ENCODE peak calls at places on chromosome 1, in eight cellular contexts. One of them, this sample, is unnamed.

GRCh38 chr1:244919320-244920282 is 55.3 kb upstream of the HNRNPU start:
- DNase-seq in stomach: no peak
- DNase-seq in K562: no peak
- DNase-seq in transverse colon: no peak
- DNase-seq in upper lobe of left lung: no peak
- DNase-seq in SK-N-SH: no peak
- DNase-seq in suprapubic skin: no peak
- DNase-seq in HepG2: no peak
- DNase-seq in this sample: no peak

GRCh38 chr1:117832453-117832852 is 97.0 kb downstream of the GDAP2 start:
- DNase-seq in stomach: no peak
- DNase-seq in K562: no peak
- DNase-seq in transverse colon: no peak
- DNase-seq in upper lobe of left lung: no peak
- DNase-seq in SK-N-SH: no peak
- DNase-seq in suprapubic skin: no peak
- DNase-seq in HepG2: no peak
- DNase-seq in this sample: no peak

GRCh38 chr1:53400761-53401379 is 58.3 kb upstream of the DMRTB1 start:
- DNase-seq in stomach: no peak
- DNase-seq in K562: no peak
- DNase-seq in transverse colon: no peak
- DNase-seq in upper lobe of left lung: no peak
- DNase-seq in SK-N-SH: no peak
- DNase-seq in suprapubic skin: peak
- DNase-seq in HepG2: no peak
- DNase-seq in this sample: no peak

GRCh38 chr1:53799141-53799540 is 39.0 kb downstream of the NDC1 start:
- DNase-seq in stomach: no peak
- DNase-seq in K562: no peak
- DNase-seq in transverse colon: no peak
- DNase-seq in upper lobe of left lung: no peak
- DNase-seq in SK-N-SH: no peak
- DNase-seq in suprapubic skin: no peak
- DNase-seq in HepG2: peak
- DNase-seq in this sample: no peak

GRCh38 chr1:214979191-214979590 is 103.3 kb upstream of the KCNK2 start:
- DNase-seq in stomach: no peak
- DNase-seq in K562: no peak
- DNase-seq in transverse colon: no peak
- DNase-seq in upper lobe of left lung: no peak
- DNase-seq in SK-N-SH: no peak
- DNase-seq in suprapubic skin: no peak
- DNase-seq in HepG2: no peak
- DNase-seq in this sample: no peak

GRCh38 chr1:41806472-41807155 is 112.1 kb downstream of the HIVEP3 start:
- DNase-seq in stomach: no peak
- DNase-seq in K562: peak
- DNase-seq in transverse colon: no peak
- DNase-seq in upper lobe of left lung: no peak
- DNase-seq in SK-N-SH: no peak
- DNase-seq in suprapubic skin: no peak
- DNase-seq in HepG2: no peak
- DNase-seq in this sample: no peak

GRCh38 chr1:99727575-99728190 is 38.8 kb downstream of the FRRS1 start:
- DNase-seq in stomach: no peak
- DNase-seq in K562: no peak
- DNase-seq in transverse colon: no peak
- DNase-seq in upper lobe of left lung: no peak
- DNase-seq in SK-N-SH: no peak
- DNase-seq in suprapubic skin: no peak
- DNase-seq in HepG2: no peak
- DNase-seq in this sample: no peak

GRCh38 chr1:245682638-245683376 is 528.0 kb downstream of the KIF26B start:
- DNase-seq in stomach: peak
- DNase-seq in K562: no peak
- DNase-seq in transverse colon: no peak
- DNase-seq in upper lobe of left lung: no peak
- DNase-seq in SK-N-SH: peak
- DNase-seq in suprapubic skin: no peak
- DNase-seq in HepG2: no peak
- DNase-seq in this sample: no peak

GRCh38 chr1:59596432-59596831 is 218.3 kb upstream of the HOOK1 start:
- DNase-seq in stomach: no peak
- DNase-seq in K562: no peak
- DNase-seq in transverse colon: no peak
- DNase-seq in upper lobe of left lung: no peak
- DNase-seq in SK-N-SH: no peak
- DNase-seq in suprapubic skin: no peak
- DNase-seq in HepG2: no peak
- DNase-seq in this sample: no peak

GRCh38 chr1:180230416-180230790 is 339 bp downstream of the LHX4 start:
- DNase-seq in stomach: no peak
- DNase-seq in K562: peak
- DNase-seq in transverse colon: no peak
- DNase-seq in upper lobe of left lung: no peak
- DNase-seq in SK-N-SH: no peak
- DNase-seq in suprapubic skin: no peak
- DNase-seq in HepG2: no peak
- DNase-seq in this sample: no peak

GRCh38 chr1:18793164-18793563 is 66.3 kb downstream of the TAS1R2 start:
- DNase-seq in stomach: no peak
- DNase-seq in K562: no peak
- DNase-seq in transverse colon: no peak
- DNase-seq in upper lobe of left lung: no peak
- DNase-seq in SK-N-SH: peak
- DNase-seq in suprapubic skin: no peak
- DNase-seq in HepG2: no peak
- DNase-seq in this sample: no peak

GRCh38 chr1:224623743-224624333 is 7.7 kb downstream of the CNIH3 start:
- DNase-seq in stomach: peak
- DNase-seq in K562: no peak
- DNase-seq in transverse colon: peak
- DNase-seq in upper lobe of left lung: peak
- DNase-seq in SK-N-SH: no peak
- DNase-seq in suprapubic skin: no peak
- DNase-seq in HepG2: no peak
- DNase-seq in this sample: no peak

GRCh38 chr1:224623310-224623714 is 7.2 kb downstream of the CNIH3 start:
- DNase-seq in stomach: no peak
- DNase-seq in K562: no peak
- DNase-seq in transverse colon: no peak
- DNase-seq in upper lobe of left lung: no peak
- DNase-seq in SK-N-SH: no peak
- DNase-seq in suprapubic skin: no peak
- DNase-seq in HepG2: no peak
- DNase-seq in this sample: no peak

GRCh38 chr1:224622831-224623230 is 6.7 kb downstream of the CNIH3 start:
- DNase-seq in stomach: no peak
- DNase-seq in K562: no peak
- DNase-seq in transverse colon: no peak
- DNase-seq in upper lobe of left lung: no peak
- DNase-seq in SK-N-SH: no peak
- DNase-seq in suprapubic skin: no peak
- DNase-seq in HepG2: no peak
- DNase-seq in this sample: no peak

GRCh38 chr1:224624432-224624831 is 8.3 kb downstream of the CNIH3 start:
- DNase-seq in stomach: no peak
- DNase-seq in K562: no peak
- DNase-seq in transverse colon: no peak
- DNase-seq in upper lobe of left lung: no peak
- DNase-seq in SK-N-SH: no peak
- DNase-seq in suprapubic skin: no peak
- DNase-seq in HepG2: no peak
- DNase-seq in this sample: no peak

GRCh38 chr1:224626042-224626441 is 9.9 kb downstream of the CNIH3 start:
- DNase-seq in stomach: no peak
- DNase-seq in K562: no peak
- DNase-seq in transverse colon: no peak
- DNase-seq in upper lobe of left lung: no peak
- DNase-seq in SK-N-SH: no peak
- DNase-seq in suprapubic skin: no peak
- DNase-seq in HepG2: no peak
- DNase-seq in this sample: no peak
- TF ChIP-seq EP300 in stomach: no peak
- TF ChIP-seq EP300 in K562: no peak
- TF ChIP-seq EP300 in transverse colon: no peak
- TF ChIP-seq EP300 in upper lobe of left lung: no peak
- TF ChIP-seq EP300 in SK-N-SH: no peak
- TF ChIP-seq EP300 in suprapubic skin: no peak
- TF ChIP-seq EP300 in HepG2: no peak
- TF ChIP-seq EP300 in this sample: no peak

GRCh38 chr1:16249838-16250241 is 12.9 kb upstream of the CPLANE2 start:
- DNase-seq in stomach: no peak
- DNase-seq in K562: no peak
- DNase-seq in transverse colon: peak
- DNase-seq in upper lobe of left lung: peak
- DNase-seq in SK-N-SH: no peak
- DNase-seq in suprapubic skin: peak
- DNase-seq in HepG2: peak
- DNase-seq in this sample: no peak
- TF ChIP-seq POLR2AphosphoS5 in stomach: peak
- TF ChIP-seq POLR2AphosphoS5 in K562: no peak
- TF ChIP-seq POLR2AphosphoS5 in transverse colon: peak
- TF ChIP-seq POLR2AphosphoS5 in upper lobe of left lung: peak
- TF ChIP-seq POLR2AphosphoS5 in SK-N-SH: no peak
- TF ChIP-seq POLR2AphosphoS5 in suprapubic skin: peak
- TF ChIP-seq POLR2AphosphoS5 in HepG2: no peak
- TF ChIP-seq POLR2AphosphoS5 in this sample: peak

GRCh38 chr1:95122151-95122697 is 5.1 kb downstream of the TLCD4 start:
- DNase-seq in stomach: no peak
- DNase-seq in K562: no peak
- DNase-seq in transverse colon: peak
- DNase-seq in upper lobe of left lung: no peak
- DNase-seq in SK-N-SH: no peak
- DNase-seq in suprapubic skin: no peak
- DNase-seq in HepG2: peak
- DNase-seq in this sample: no peak

GRCh38 chr1:95117207-95118018 is at the start of gene TLCD4:
- DNase-seq in stomach: peak
- DNase-seq in K562: peak
- DNase-seq in transverse colon: peak
- DNase-seq in upper lobe of left lung: peak
- DNase-seq in SK-N-SH: peak
- DNase-seq in suprapubic skin: peak
- DNase-seq in HepG2: peak
- DNase-seq in this sample: no peak

GRCh38 chr1:95115708-95116137 is 1.4 kb upstream of the TLCD4 start:
- DNase-seq in stomach: no peak
- DNase-seq in K562: peak
- DNase-seq in transverse colon: no peak
- DNase-seq in upper lobe of left lung: peak
- DNase-seq in SK-N-SH: no peak
- DNase-seq in suprapubic skin: no peak
- DNase-seq in HepG2: peak
- DNase-seq in this sample: no peak

GRCh38 chr1:95116666-95117206 is 419 bp upstream of the TLCD4 start:
- DNase-seq in stomach: peak
- DNase-seq in K562: peak
- DNase-seq in transverse colon: peak
- DNase-seq in upper lobe of left lung: peak
- DNase-seq in SK-N-SH: peak
- DNase-seq in suprapubic skin: no peak
- DNase-seq in HepG2: peak
- DNase-seq in this sample: no peak

DNA sequence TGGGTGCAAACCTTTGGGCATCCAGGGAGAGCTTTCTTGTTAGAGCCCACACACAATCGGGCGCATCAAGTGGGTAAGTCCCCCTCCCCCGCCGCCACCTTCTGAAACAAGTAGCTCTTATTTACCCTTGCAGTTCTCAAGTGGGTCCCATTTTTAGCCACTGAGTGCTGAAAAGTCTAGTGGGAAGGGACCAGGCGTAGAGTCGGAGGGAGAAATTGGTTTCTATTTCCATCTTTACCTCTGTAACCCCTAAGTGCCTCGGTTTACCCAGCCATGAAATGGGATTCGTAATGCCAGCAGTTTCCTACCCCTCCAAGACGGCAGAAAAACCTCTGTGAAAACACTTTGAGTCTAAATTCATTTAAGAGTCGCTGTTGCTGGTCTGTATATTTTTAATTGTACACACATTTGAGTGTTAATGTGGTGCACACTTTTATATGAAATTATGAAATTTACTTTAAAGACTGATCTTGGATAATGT is 904 bp downstream of the TLCD4 start:
- DNase-seq in stomach: no peak
- DNase-seq in K562: no peak
- DNase-seq in transverse colon: peak
- DNase-seq in upper lobe of left lung: peak
- DNase-seq in SK-N-SH: no peak
- DNase-seq in suprapubic skin: no peak
- DNase-seq in HepG2: no peak
- DNase-seq in this sample: no peak
- H3K4me3 ChIP-seq in stomach: peak
- H3K4me3 ChIP-seq in K562: peak
- H3K4me3 ChIP-seq in transverse colon: peak
- H3K4me3 ChIP-seq in upper lobe of left lung: peak
- H3K4me3 ChIP-seq in SK-N-SH: peak
- H3K4me3 ChIP-seq in suprapubic skin: peak
- H3K4me3 ChIP-seq in HepG2: peak
- H3K4me3 ChIP-seq in this sample: peak

DNA sequence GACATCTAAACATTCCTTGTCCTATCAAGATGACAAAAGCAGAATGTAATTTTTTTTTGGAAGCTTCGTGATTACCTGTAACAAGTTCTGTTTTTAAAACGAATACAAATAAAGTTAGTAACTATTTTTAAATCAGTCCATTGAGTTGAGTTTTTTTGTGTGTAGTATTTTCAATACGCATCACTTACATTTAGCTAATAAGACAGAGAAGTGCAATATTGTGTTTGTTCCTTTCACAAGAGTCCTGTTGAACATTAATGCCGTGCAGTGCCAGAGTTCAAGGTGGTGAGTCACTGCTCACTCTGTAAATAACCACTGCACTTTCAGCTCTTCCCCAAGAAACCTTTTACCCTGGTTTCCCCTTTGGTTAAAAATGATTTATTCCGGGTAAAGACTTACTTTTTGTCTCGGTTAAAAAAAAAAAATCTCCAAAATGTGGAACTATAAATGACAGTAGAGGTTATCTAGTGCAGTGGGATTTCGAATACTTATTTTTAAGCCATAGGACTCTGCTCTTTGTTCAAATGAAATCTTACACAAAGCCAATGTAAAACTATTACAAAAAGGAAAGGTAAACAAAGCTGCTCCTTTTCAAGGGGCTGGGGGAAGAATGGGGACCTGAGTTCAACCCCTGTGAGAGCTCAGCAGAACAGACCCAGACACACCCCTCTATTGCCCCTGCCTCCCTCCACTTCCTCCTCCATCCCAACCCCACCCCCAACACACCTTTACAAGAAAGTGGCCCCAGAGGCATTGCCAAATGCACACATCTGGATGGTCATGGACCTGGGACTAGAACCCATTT is 14.8 kb upstream of the NCMAP start:
- DNase-seq in stomach: peak
- DNase-seq in K562: no peak
- DNase-seq in transverse colon: peak
- DNase-seq in upper lobe of left lung: peak
- DNase-seq in SK-N-SH: no peak
- DNase-seq in suprapubic skin: no peak
- DNase-seq in HepG2: peak
- DNase-seq in this sample: no peak
- TF ChIP-seq EP300 in stomach: no peak
- TF ChIP-seq EP300 in K562: no peak
- TF ChIP-seq EP300 in transverse colon: no peak
- TF ChIP-seq EP300 in upper lobe of left lung: no peak
- TF ChIP-seq EP300 in SK-N-SH: no peak
- TF ChIP-seq EP300 in suprapubic skin: no peak
- TF ChIP-seq EP300 in HepG2: peak
- TF ChIP-seq EP300 in this sample: no peak